ENCODE peak calls at places on chromosomes 3 and 15, in four cellular contexts. One of them, this sample, is unnamed.

GRCh38 chr3:46351646-46352045 is 2.3 kb upstream of the CCR2 start:
- DNase-seq in pons: no peak
- DNase-seq in head of caudate nucleus: no peak
- DNase-seq in AG09309: no peak
- DNase-seq in this sample: no peak

GRCh38 chr15:65990298-65990981 is 121.1 kb downstream of the RAB11A start:
- DNase-seq in pons: no peak
- DNase-seq in AG09309: no peak
- DNase-seq in head of caudate nucleus: no peak
- DNase-seq in this sample: no peak

GRCh38 chr15:73375755-73376305 is 7.1 kb upstream of the HCN4 start:
- DNase-seq in AG09309: no peak
- DNase-seq in pons: no peak
- DNase-seq in head of caudate nucleus: no peak
- DNase-seq in this sample: no peak

GRCh38 chr3:124032881-124033359 is 41.0 kb upstream of the ROPN1 start:
- DNase-seq in AG09309: peak
- DNase-seq in head of caudate nucleus: peak
- DNase-seq in pons: peak
- DNase-seq in this sample: peak

GRCh38 chr3:65182085-65182484 is 494.3 kb upstream of the ADAMTS9 start:
- DNase-seq in pons: no peak
- DNase-seq in head of caudate nucleus: no peak
- DNase-seq in AG09309: no peak
- DNase-seq in this sample: no peak

GRCh38 chr3:140922634-140923033 is 19.0 kb upstream of the SLC25A36 start:
- DNase-seq in AG09309: no peak
- DNase-seq in head of caudate nucleus: no peak
- DNase-seq in pons: no peak
- DNase-seq in this sample: no peak

GRCh38 chr3:139909836-139910235 is 25.1 kb upstream of the CLSTN2 start:
- DNase-seq in head of caudate nucleus: no peak
- DNase-seq in AG09309: no peak
- DNase-seq in pons: no peak
- DNase-seq in this sample: no peak

GRCh38 chr15:36361351-36361870 is 218.0 kb upstream of the CDIN1 start:
- DNase-seq in head of caudate nucleus: no peak
- DNase-seq in AG09309: no peak
- DNase-seq in pons: no peak
- DNase-seq in this sample: no peak

GRCh38 chr3:51388286-51389029 is 2.6 kb upstream of the RBM15B start:
- DNase-seq in pons: no peak
- DNase-seq in AG09309: no peak
- DNase-seq in head of caudate nucleus: peak
- DNase-seq in this sample: no peak

GRCh38 chr3:66712210-66712609 is 211.4 kb upstream of the LRIG1 start:
- DNase-seq in AG09309: no peak
- DNase-seq in head of caudate nucleus: no peak
- DNase-seq in pons: no peak
- DNase-seq in this sample: no peak

GRCh38 chr3:7518471-7518870 is 657.6 kb downstream of the GRM7 start:
- DNase-seq in head of caudate nucleus: peak
- DNase-seq in AG09309: no peak
- DNase-seq in pons: peak
- DNase-seq in this sample: no peak

GRCh38 chr3:151949706-151950105 is 76.3 kb downstream of the SUCNR1 start:
- DNase-seq in pons: no peak
- DNase-seq in head of caudate nucleus: no peak
- DNase-seq in AG09309: no peak
- DNase-seq in this sample: no peak

GRCh38 chr3:140186421-140186920 is 251.5 kb downstream of the CLSTN2 start:
- DNase-seq in AG09309: peak
- DNase-seq in pons: peak
- DNase-seq in head of caudate nucleus: no peak
- DNase-seq in this sample: no peak

GRCh38 chr3:140395134-140396075 is 282.5 kb upstream of the TRIM42 start:
- DNase-seq in head of caudate nucleus: no peak
- DNase-seq in AG09309: no peak
- DNase-seq in pons: no peak
- DNase-seq in this sample: no peak

GRCh38 chr15:29820802-29821160 is 1.5 kb downstream of the TJP1 start:
- DNase-seq in pons: no peak
- DNase-seq in head of caudate nucleus: no peak
- DNase-seq in AG09309: no peak
- DNase-seq in this sample: no peak

GRCh38 chr3:4936982-4937614 is 42.1 kb upstream of the BHLHE40 start:
- DNase-seq in pons: no peak
- DNase-seq in AG09309: no peak
- DNase-seq in head of caudate nucleus: no peak
- DNase-seq in this sample: no peak

GRCh38 chr3:4418156-4418555 is 48.9 kb downstream of the SUMF1 start:
- DNase-seq in AG09309: no peak
- DNase-seq in pons: no peak
- DNase-seq in head of caudate nucleus: no peak
- DNase-seq in this sample: no peak

GRCh38 chr15:49301562-49301961 is 121.5 kb upstream of the FGF7 start:
- DNase-seq in head of caudate nucleus: no peak
- DNase-seq in AG09309: no peak
- DNase-seq in pons: no peak
- DNase-seq in this sample: no peak

GRCh38 chr3:9175421-9175820 is 74.0 kb downstream of the SRGAP3 start:
- DNase-seq in head of caudate nucleus: no peak
- DNase-seq in pons: no peak
- DNase-seq in AG09309: no peak
- DNase-seq in this sample: no peak